ENCODE peak calls at places on chromosomes 11 and 22, in five cellular contexts. One of them, this sample, is unnamed.

GRCh38 chr22:16958475-16958874 is 49.5 kb downstream of the GAB4 start:
- DNase-seq in H1: no peak
- DNase-seq in NT2/D1: no peak
- DNase-seq in HepG2: no peak
- DNase-seq in GM12878: no peak
- DNase-seq in this sample: no peak

GRCh38 chr11:22539851-22540376 is 85.7 kb downstream of the FANCF start:
- DNase-seq in H1: no peak
- DNase-seq in NT2/D1: peak
- DNase-seq in HepG2: peak
- DNase-seq in GM12878: no peak
- DNase-seq in this sample: peak

GRCh38 chr11:119380816-119381185 is 689 bp downstream of the USP2 start:
- DNase-seq in H1: no peak
- DNase-seq in NT2/D1: no peak
- DNase-seq in HepG2: peak
- DNase-seq in GM12878: no peak
- DNase-seq in this sample: no peak

GRCh38 chr22:17964647-17965046 is 59.7 kb downstream of the MICAL3 start:
- DNase-seq in H1: no peak
- DNase-seq in NT2/D1: no peak
- DNase-seq in HepG2: no peak
- DNase-seq in GM12878: peak
- DNase-seq in this sample: no peak

GRCh38 chr22:21444701-21445436 is 22.3 kb upstream of the TMEM191C start:
- DNase-seq in H1: no peak
- DNase-seq in NT2/D1: no peak
- DNase-seq in HepG2: no peak
- DNase-seq in GM12878: no peak
- DNase-seq in this sample: no peak

GRCh38 chr22:36737776-36738175 is 34.2 kb upstream of the CACNG2 start:
- DNase-seq in H1: no peak
- DNase-seq in NT2/D1: no peak
- DNase-seq in HepG2: no peak
- DNase-seq in GM12878: no peak
- DNase-seq in this sample: no peak

GRCh38 chr11:86151188-86152005 is 82.5 kb upstream of the PICALM start:
- DNase-seq in H1: no peak
- DNase-seq in NT2/D1: no peak
- DNase-seq in HepG2: no peak
- DNase-seq in GM12878: no peak
- DNase-seq in this sample: no peak

GRCh38 chr11:22671751-22672150 is 5.3 kb downstream of the GAS2 start:
- DNase-seq in H1: no peak
- DNase-seq in NT2/D1: no peak
- DNase-seq in HepG2: no peak
- DNase-seq in GM12878: no peak
- DNase-seq in this sample: no peak

GRCh38 chr11:514606-515005 is 7.6 kb upstream of the RNH1 start:
- DNase-seq in H1: no peak
- DNase-seq in NT2/D1: no peak
- DNase-seq in HepG2: no peak
- DNase-seq in GM12878: no peak
- DNase-seq in this sample: no peak

GRCh38 chr11:111019931-111020381 is 225.6 kb upstream of the POU2AF2 start:
- DNase-seq in H1: no peak
- DNase-seq in NT2/D1: no peak
- DNase-seq in HepG2: no peak
- DNase-seq in GM12878: no peak
- DNase-seq in this sample: no peak

GRCh38 chr11:77361184-77361583 is 59.7 kb upstream of the GDPD4 start:
- DNase-seq in H1: no peak
- DNase-seq in NT2/D1: peak
- DNase-seq in HepG2: no peak
- DNase-seq in GM12878: no peak
- DNase-seq in this sample: no peak

GRCh38 chr11:6357222-6357621 is 33.1 kb upstream of the SMPD1 start:
- DNase-seq in H1: no peak
- DNase-seq in NT2/D1: no peak
- DNase-seq in HepG2: no peak
- DNase-seq in GM12878: no peak
- DNase-seq in this sample: no peak

GRCh38 chr11:132158696-132159095 is 788.3 kb downstream of the NTM start:
- DNase-seq in H1: no peak
- DNase-seq in NT2/D1: no peak
- DNase-seq in HepG2: no peak
- DNase-seq in GM12878: no peak
- DNase-seq in this sample: no peak

GRCh38 chr11:57353461-57354251 is 15.5 kb downstream of the P2RX3 start:
- DNase-seq in H1: no peak
- DNase-seq in NT2/D1: no peak
- DNase-seq in HepG2: no peak
- DNase-seq in GM12878: no peak
- DNase-seq in this sample: no peak

GRCh38 chr11:64089027-64089360 is 53.3 kb downstream of the FLRT1 start:
- DNase-seq in H1: no peak
- DNase-seq in NT2/D1: no peak
- DNase-seq in HepG2: no peak
- DNase-seq in GM12878: no peak
- DNase-seq in this sample: no peak

GRCh38 chr22:24926849-24927579 is 19.5 kb downstream of the LHFPL7 start:
- DNase-seq in H1: no peak
- DNase-seq in NT2/D1: no peak
- DNase-seq in HepG2: no peak
- DNase-seq in GM12878: no peak
- DNase-seq in this sample: no peak

GRCh38 chr11:36376315-36376887 is 80.3 kb downstream of the PRR5L start:
- DNase-seq in H1: no peak
- DNase-seq in NT2/D1: no peak
- DNase-seq in HepG2: no peak
- DNase-seq in GM12878: no peak
- DNase-seq in this sample: peak

GRCh38 chr11:2369896-2370295 is 7.2 kb upstream of the CD81 start:
- DNase-seq in H1: no peak
- DNase-seq in NT2/D1: no peak
- DNase-seq in HepG2: no peak
- DNase-seq in GM12878: no peak
- DNase-seq in this sample: no peak

GRCh38 chr11:131914299-131914902 is 544.0 kb downstream of the NTM start:
- DNase-seq in H1: no peak
- DNase-seq in NT2/D1: no peak
- DNase-seq in HepG2: no peak
- DNase-seq in GM12878: no peak
- DNase-seq in this sample: no peak

GRCh38 chr11:14373941-14374646 is 15.1 kb upstream of the RRAS2 start:
- DNase-seq in H1: no peak
- DNase-seq in NT2/D1: no peak
- DNase-seq in HepG2: peak
- DNase-seq in GM12878: no peak
- DNase-seq in this sample: no peak

GRCh38 chr11:36534276-36534675 is 24.2 kb upstream of the TRAF6 start:
- DNase-seq in H1: no peak
- DNase-seq in NT2/D1: no peak
- DNase-seq in HepG2: no peak
- DNase-seq in GM12878: no peak
- DNase-seq in this sample: no peak

DNA sequence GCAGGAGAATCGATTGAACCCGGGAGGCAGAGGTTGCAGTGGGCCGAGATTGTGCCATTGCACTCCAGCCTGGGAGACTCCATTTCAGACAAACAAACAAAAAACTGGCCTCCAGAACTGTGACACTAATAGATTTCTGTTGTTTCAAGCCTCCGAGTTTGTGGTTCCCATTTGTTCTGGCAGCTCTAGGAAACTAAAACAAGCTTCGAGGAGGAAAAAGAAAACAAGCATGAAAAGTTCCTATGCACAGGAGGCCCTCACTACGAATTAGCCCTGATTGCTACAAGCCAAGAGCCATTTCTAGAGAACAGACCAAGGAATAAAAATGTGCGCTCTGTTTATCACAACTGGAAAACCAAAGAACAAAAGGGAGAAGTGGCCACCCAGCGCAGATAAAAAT is 47.8 kb upstream of the SHANK2 start:
- DNase-seq in H1: no peak
- DNase-seq in NT2/D1: no peak
- DNase-seq in HepG2: no peak
- DNase-seq in GM12878: no peak
- DNase-seq in this sample: no peak
- TF ChIP-seq SUZ12 in H1: no peak
- TF ChIP-seq SUZ12 in NT2/D1: no peak
- TF ChIP-seq SUZ12 in HepG2: no peak
- TF ChIP-seq SUZ12 in GM12878: no peak
- TF ChIP-seq SUZ12 in this sample: no peak

GRCh38 chr11:116703421-116703820 is 69.4 kb downstream of the BUD13 start:
- DNase-seq in H1: no peak
- DNase-seq in NT2/D1: no peak
- DNase-seq in HepG2: no peak
- DNase-seq in GM12878: no peak
- DNase-seq in this sample: no peak
- TF ChIP-seq SUZ12 in H1: no peak
- TF ChIP-seq SUZ12 in NT2/D1: no peak
- TF ChIP-seq SUZ12 in HepG2: no peak
- TF ChIP-seq SUZ12 in GM12878: no peak
- TF ChIP-seq SUZ12 in this sample: no peak

GRCh38 chr22:30220338-30221009 is 26.1 kb downstream of the LIF start:
- DNase-seq in H1: no peak
- DNase-seq in NT2/D1: no peak
- DNase-seq in HepG2: no peak
- DNase-seq in GM12878: no peak
- DNase-seq in this sample: no peak

GRCh38 chr22:30223303-30223702 is 23.3 kb downstream of the LIF start:
- DNase-seq in H1: no peak
- DNase-seq in NT2/D1: no peak
- DNase-seq in HepG2: no peak
- DNase-seq in GM12878: no peak
- DNase-seq in this sample: no peak

GRCh38 chr22:30219668-30220278 is 26.8 kb downstream of the LIF start:
- DNase-seq in H1: no peak
- DNase-seq in NT2/D1: no peak
- DNase-seq in HepG2: no peak
- DNase-seq in GM12878: no peak
- DNase-seq in this sample: no peak

GRCh38 chr22:30222321-30222720 is 24.2 kb downstream of the LIF start:
- DNase-seq in H1: no peak
- DNase-seq in NT2/D1: no peak
- DNase-seq in HepG2: no peak
- DNase-seq in GM12878: no peak
- DNase-seq in this sample: no peak

DNA sequence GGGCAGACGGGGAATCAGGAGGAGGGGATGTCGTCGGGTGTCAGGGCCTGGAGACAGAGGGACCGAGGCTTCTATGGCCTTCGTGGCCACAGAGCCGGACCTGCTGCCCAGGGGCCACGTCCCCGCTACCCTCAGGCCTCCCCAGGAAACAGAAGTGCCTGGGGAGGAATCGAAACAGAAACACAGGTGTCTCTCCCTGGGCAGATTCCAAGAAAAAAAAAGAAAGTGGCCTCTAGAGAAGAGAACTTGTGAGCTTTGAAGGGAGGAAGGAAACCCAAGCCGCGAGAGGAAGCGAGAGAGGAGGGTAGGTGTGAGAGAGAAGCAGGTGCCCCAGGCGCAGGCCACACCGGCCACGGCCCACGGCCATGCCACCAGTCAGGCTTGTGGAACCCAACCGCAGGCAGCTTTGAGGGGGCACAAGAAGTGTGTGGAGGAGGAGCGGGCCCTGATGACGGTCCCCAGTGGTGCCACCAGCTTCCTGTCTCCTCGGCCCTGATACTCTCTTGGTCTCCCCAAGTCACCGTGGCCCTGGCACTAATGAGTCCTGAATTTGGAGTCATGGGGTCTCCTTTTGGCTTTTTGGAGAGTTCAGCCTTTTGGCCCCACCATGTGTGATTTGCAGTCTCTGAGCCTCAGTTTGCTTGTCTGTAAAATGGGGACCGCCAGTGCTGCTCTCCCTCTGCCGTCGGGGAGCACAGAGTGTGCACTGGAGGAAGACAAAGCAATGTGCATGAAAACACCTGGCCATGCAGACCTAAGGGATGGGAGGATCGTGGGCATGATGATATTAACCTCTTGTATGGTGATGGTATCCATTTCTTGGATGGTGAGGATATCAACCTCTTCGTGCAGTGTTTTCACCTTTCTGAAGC is 25.2 kb downstream of the LIF start:
- DNase-seq in H1: no peak
- DNase-seq in NT2/D1: no peak
- DNase-seq in HepG2: no peak
- DNase-seq in GM12878: peak
- DNase-seq in this sample: no peak
- TF ChIP-seq SUZ12 in H1: no peak
- TF ChIP-seq SUZ12 in NT2/D1: no peak
- TF ChIP-seq SUZ12 in HepG2: no peak
- TF ChIP-seq SUZ12 in GM12878: no peak
- TF ChIP-seq SUZ12 in this sample: no peak

GRCh38 chr11:9600651-9601040 is 27.2 kb downstream of the WEE1 start:
- DNase-seq in H1: no peak
- DNase-seq in NT2/D1: no peak
- DNase-seq in HepG2: no peak
- DNase-seq in GM12878: peak
- DNase-seq in this sample: no peak

GRCh38 chr11:9604134-9604533 is 30.7 kb downstream of the WEE1 start:
- DNase-seq in H1: no peak
- DNase-seq in NT2/D1: no peak
- DNase-seq in HepG2: no peak
- DNase-seq in GM12878: no peak
- DNase-seq in this sample: no peak

GRCh38 chr11:9601876-9602199 is 28.4 kb downstream of the WEE1 start:
- DNase-seq in H1: no peak
- DNase-seq in NT2/D1: no peak
- DNase-seq in HepG2: no peak
- DNase-seq in GM12878: no peak
- DNase-seq in this sample: no peak

GRCh38 chr11:9600166-9600565 is 26.7 kb downstream of the WEE1 start:
- DNase-seq in H1: no peak
- DNase-seq in NT2/D1: no peak
- DNase-seq in HepG2: no peak
- DNase-seq in GM12878: no peak
- DNase-seq in this sample: no peak

DNA sequence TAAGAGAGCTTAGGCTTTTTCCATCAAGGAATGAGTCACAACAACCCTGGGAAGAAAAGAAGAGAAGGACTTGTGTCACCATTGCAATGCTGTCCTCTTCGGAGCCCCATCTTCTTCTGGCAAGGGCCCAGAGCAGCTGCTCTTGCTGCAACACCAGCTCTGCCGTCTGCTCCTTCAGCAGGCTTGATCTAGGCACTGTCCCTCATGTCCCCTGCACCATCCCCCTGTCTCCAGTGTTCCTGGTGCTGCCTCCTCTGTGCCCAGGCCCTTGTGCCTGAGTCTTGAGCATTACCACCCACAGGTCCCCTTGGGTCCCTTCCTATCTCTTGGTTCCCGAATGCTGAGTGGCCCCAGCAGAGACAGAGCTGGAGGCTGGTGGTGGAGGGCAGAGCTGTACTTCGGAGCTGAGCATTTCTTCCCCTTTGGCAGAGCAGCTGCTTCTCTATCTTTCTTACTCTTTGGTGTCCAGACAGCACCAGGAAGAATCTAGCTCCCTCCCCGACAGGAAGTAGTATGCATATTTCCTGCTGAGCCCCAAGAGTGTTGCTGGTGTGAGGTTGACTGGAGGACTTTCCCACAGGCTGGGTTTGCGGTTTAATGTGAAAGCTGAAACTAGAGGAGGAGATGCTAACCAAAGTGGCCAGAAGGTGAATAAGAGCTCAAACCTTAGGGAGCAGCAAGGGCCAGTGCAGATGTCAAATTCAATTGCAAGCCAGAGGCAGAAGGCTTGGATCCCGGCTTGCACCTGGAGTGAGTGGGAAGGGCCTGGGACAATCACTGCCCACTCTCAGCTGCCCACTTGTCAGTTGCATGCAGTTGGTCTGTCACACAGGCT is 27.8 kb downstream of the WEE1 start:
- DNase-seq in H1: no peak
- DNase-seq in NT2/D1: peak
- DNase-seq in HepG2: no peak
- DNase-seq in GM12878: peak
- DNase-seq in this sample: no peak
- TF ChIP-seq SUZ12 in H1: no peak
- TF ChIP-seq SUZ12 in NT2/D1: no peak
- TF ChIP-seq SUZ12 in HepG2: no peak
- TF ChIP-seq SUZ12 in GM12878: no peak
- TF ChIP-seq SUZ12 in this sample: no peak